ENCODE peak calls at places on chromosome X, in ten cellular contexts. B is cardiac muscle cell, K is fibroblast of the aortic adventitia, E is neural crest cell, G is stomach, X is cardiac fibroblast, Z is MM.1S, J is lower leg skin, S is dorsolateral prefrontal cortex, P is ovary. M is an unnamed sample.

GRCh38 chrX:139759637-139760036 is 51.7 kb upstream of the MCF2 start:
- DNase-seq in E (no peak), G (no peak), S (no peak), X (peak; percentile 51), B (peak; percentile 9), P (no peak), K (peak; percentile 27), Z (peak; percentile 46), J (no peak), M (no peak)

GRCh38 chrX:114611018-114611619 is 27.2 kb downstream of the HTR2C start:
- DNase-seq in S (no peak), J (no peak), E (peak; percentile 46), K (peak; percentile 69), X (peak; percentile 60), P (no peak), Z (peak; percentile 68), B (peak; percentile 76), G (peak; percentile 32), M (no peak)

GRCh38 chrX:31609130-31609529 is 537.3 kb upstream of the FTHL17 start:
- DNase-seq in J (no peak), S (no peak), E (no peak), K (peak; percentile 72), B (no peak), G (no peak), P (no peak), Z (no peak), X (peak; percentile 95), M (no peak)

GRCh38 chrX:10062980-10063379 is 93.8 kb upstream of the CLCN4 start:
- DNase-seq in B (no peak), Z (no peak), J (no peak), E (no peak), S (no peak), G (no peak), X (no peak), K (no peak), P (no peak), M (no peak)

GRCh38 chrX:48919947-48920712 is 1.3 kb upstream of the PIM2 start:
- DNase-seq in K (no peak), J (no peak), X (no peak), P (no peak), E (no peak), G (no peak), B (no peak), S (no peak), Z (no peak), M (no peak)

GRCh38 chrX:10744011-10744410 is 123.6 kb upstream of the MID1 start:
- DNase-seq in E (no peak), S (no peak), X (no peak), P (no peak), K (no peak), G (no peak), J (no peak), B (no peak), Z (no peak), M (no peak)

GRCh38 chrX:27680726-27681125 is 90.6 kb downstream of the DCAF8L2 start:
- DNase-seq in S (no peak), K (peak; percentile 80), J (no peak), E (no peak), Z (no peak), G (no peak), P (no peak), B (no peak), X (peak; percentile 78), M (no peak)

GRCh38 chrX:31555506-31555905 is 483.7 kb upstream of the FTHL17 start:
- DNase-seq in P (no peak), X (peak; percentile 23), J (no peak), S (no peak), E (no peak), K (peak; percentile 58), G (no peak), Z (no peak), B (no peak), M (no peak)

GRCh38 chrX:154366666-154367055 is 7.8 kb downstream of the FLNA start:
- DNase-seq in B (no peak), J (no peak), X (no peak), K (no peak), G (no peak), Z (no peak), E (no peak), P (no peak), S (peak; percentile 50), M (no peak)

GRCh38 chrX:38206036-38206435 is 14.6 kb downstream of the SRPX start:
- DNase-seq in P (no peak), B (no peak), Z (no peak), X (peak; percentile 60), G (no peak), S (no peak), E (no peak), J (no peak), K (no peak), M (no peak)

GRCh38 chrX:11329016-11329415 is 35.8 kb downstream of the AMELX start:
- DNase-seq in J (no peak), S (no peak), G (no peak), E (no peak), Z (no peak), X (peak; percentile 33), B (no peak), K (peak; percentile 15), P (no peak), M (no peak)

GRCh38 chrX:318068-318738 is 393 bp downstream of the GTPBP6 start:
- DNase-seq in X (peak; percentile 99), B (peak; percentile 100), S (peak; percentile 92), E (peak; percentile 92), G (peak; percentile 99), P (peak; percentile 97), J (peak; percentile 99), K (peak; percentile 98), Z (peak; percentile 97), M (peak; percentile 97)

GRCh38 chrX:40749874-40750273 is 14.5 kb upstream of the MED14 start:
- DNase-seq in Z (peak; percentile 44), S (no peak), B (no peak), E (no peak), X (no peak), J (no peak), K (no peak), G (no peak), P (no peak), M (no peak)

GRCh38 chrX:2325076-2325784 is 175.5 kb downstream of the DHRSX start:
- DNase-seq in K (peak; percentile 85), E (no peak), G (peak; percentile 84), Z (no peak), S (peak; percentile 80), P (peak; percentile 85), B (no peak), X (peak; percentile 81), J (no peak), M (no peak)

DNA sequence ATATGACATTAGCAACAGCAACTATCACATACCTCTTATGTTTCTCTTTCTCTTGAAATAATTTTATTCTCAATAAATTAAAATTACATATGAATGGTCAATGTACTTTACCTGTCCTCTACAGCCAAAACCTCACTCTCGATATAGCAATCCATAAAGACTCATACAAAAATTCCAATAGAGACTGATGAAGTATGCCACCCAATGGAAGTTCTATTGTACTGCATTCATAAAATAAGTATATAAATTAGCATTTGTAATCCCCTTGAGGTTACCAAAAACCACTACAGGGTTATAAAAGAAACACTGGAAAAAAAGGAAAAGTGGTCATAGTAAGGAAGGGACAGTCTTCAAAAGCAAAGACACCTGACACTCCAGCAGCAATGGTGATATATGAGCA is 32.8 kb downstream of the CLDN2 start:
- DNase-seq in Z (peak; percentile 9), B (peak; percentile 49), S (no peak), K (peak; percentile 54), J (no peak), X (peak; percentile 53), G (no peak), P (no peak), E (no peak), M (no peak)
- TF ChIP-seq CTCF in Z (peak; percentile 26), B (peak; percentile 46), S (peak; percentile 44), K (peak; percentile 42), J (no peak), X (peak; percentile 39), G (no peak), P (no peak), E (peak; percentile 61), M (peak; percentile 11)

DNA sequence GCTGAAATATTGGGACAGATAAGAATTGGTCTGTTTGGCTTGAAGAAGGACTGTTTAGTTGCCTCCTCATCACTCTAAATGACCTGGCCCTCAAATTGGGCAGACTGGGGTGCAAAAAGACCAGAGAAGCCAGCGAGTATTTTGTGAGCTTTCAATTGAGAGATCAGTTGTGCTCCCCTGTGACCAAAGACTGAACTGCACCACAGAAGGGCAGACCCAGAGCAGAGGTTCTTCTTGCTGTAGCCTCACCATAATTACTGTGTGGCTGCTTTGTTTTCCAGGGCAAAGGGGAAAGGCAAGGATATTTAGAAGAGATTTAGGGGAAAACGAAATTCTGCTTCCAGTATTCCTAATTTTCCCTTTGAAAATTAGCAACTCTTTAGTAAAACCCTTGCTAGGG is 104.0 kb upstream of the MBNL3 start:
- DNase-seq in Z (peak; percentile 17), K (peak; percentile 6), P (no peak), B (peak; percentile 49), X (no peak), J (peak; percentile 11), S (no peak), E (peak; percentile 9), G (no peak), M (no peak)
- TF ChIP-seq CTCF in Z (peak; percentile 47), K (peak; percentile 35), P (no peak), B (peak; percentile 50), X (peak; percentile 19), J (no peak), S (peak; percentile 34), E (peak; percentile 58), G (no peak), M (no peak)

GRCh38 chrX:22538581-22538980 is 265.9 kb downstream of the CBLL2 start:
- DNase-seq in S (no peak), J (no peak), X (no peak), Z (no peak), E (no peak), G (no peak), K (no peak), B (no peak), P (no peak), M (no peak)

GRCh38 chrX:22534643-22535042 is 261.9 kb downstream of the CBLL2 start:
- DNase-seq in E (no peak), X (peak; percentile 90), Z (no peak), B (no peak), S (no peak), P (no peak), G (no peak), J (peak; percentile 13), K (peak; percentile 89), M (no peak)

GRCh38 chrX:22533898-22534297 is 261.2 kb downstream of the CBLL2 start:
- DNase-seq in E (no peak), Z (no peak), G (no peak), B (peak; percentile 11), S (no peak), P (no peak), X (no peak), K (no peak), J (no peak), M (no peak)
- TF ChIP-seq CTCF in E (no peak), Z (no peak), G (no peak), B (no peak), S (no peak), P (no peak), X (no peak), K (no peak), J (no peak), M (no peak)

DNA sequence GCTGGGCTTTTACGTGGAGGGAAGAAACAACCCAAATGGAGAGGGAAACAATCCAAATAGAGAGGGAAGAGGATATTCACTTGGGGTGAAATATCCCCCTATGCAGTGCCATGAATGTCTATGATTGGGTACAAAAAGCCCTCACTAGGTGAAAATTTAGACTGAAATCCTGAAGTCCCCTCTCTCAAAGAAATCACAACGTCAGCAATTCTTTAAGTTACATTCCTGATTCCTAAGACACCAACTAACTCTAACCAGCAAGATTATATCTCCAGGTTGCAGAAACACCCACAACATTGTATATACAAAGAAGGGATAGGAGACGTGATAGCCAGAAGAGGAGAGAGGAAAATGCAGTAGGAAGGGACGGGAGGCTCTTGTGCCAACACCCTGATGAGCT is 374.3 kb downstream of the DCAF12L2 start:
- DNase-seq in K (no peak), P (no peak), E (no peak), J (no peak), X (no peak), S (no peak), B (no peak), Z (no peak), G (no peak), M (no peak)
- TF ChIP-seq CTCF in K (no peak), P (no peak), E (no peak), J (no peak), X (no peak), S (no peak), B (no peak), Z (no peak), G (no peak), M (no peak)